ENCODE peak calls at places on chromosomes 12 and 14, in eight cellular contexts. E is cardiac fibroblast, H is A549, Y is suprapubic skin, G is body of pancreas, L is fibroblast of the aortic adventitia, N is GM13976, K is omental fat pad. D is an unnamed sample.

GRCh38 chr12:50086148-50086547 is 1.0 kb downstream of the SMARCD1 start:
- DNase-seq in E (no peak), H (no peak), Y (no peak), G (no peak), L (no peak), N (no peak), K (no peak), D (no peak)

GRCh38 chr12:116196226-116196625 is 81.3 kb downstream of the MED13L start:
- DNase-seq in E (no peak), H (no peak), Y (no peak), G (no peak), L (no peak), N (no peak), K (no peak), D (peak; percentile 31)

GRCh38 chr14:65096323-65097089 is 5.8 kb downstream of the MAX start:
- DNase-seq in E (no peak), H (no peak), Y (no peak), G (no peak), L (peak; percentile 75), N (no peak), K (no peak), D (no peak)

GRCh38 chr14:74954232-74954946 is 1.0 kb downstream of the PGF start:
- DNase-seq in E (no peak), H (no peak), Y (no peak), G (peak; percentile 46), L (no peak), N (no peak), K (no peak), D (no peak)

GRCh38 chr12:94235894-94236293 is 87.5 kb downstream of the PLXNC1 start:
- DNase-seq in E (no peak), H (no peak), Y (no peak), G (no peak), L (no peak), N (no peak), K (no peak), D (no peak)

GRCh38 chr12:97127061-97127460 is 220.0 kb downstream of the NEDD1 start:
- DNase-seq in E (no peak), H (no peak), Y (no peak), G (no peak), L (no peak), N (no peak), K (no peak), D (no peak)

GRCh38 chr12:77299001-77299400 is 233.6 kb upstream of the E2F7 start:
- DNase-seq in E (peak; percentile 11), H (no peak), Y (no peak), G (no peak), L (peak; percentile 72), N (no peak), K (no peak), D (no peak)

GRCh38 chr12:116474331-116474730 is 84.8 kb upstream of the MAP1LC3B2 start:
- DNase-seq in E (peak; percentile 50), H (no peak), Y (no peak), G (no peak), L (peak; percentile 30), N (no peak), K (no peak), D (no peak)

GRCh38 chr14:54722791-54723432 is 156.0 kb downstream of the SAMD4A start:
- DNase-seq in E (peak; percentile 60), H (peak; percentile 31), Y (no peak), G (no peak), L (peak; percentile 45), N (no peak), K (no peak), D (peak; percentile 52)

GRCh38 chr12:24416423-24417109 is 467.1 kb upstream of the SOX5 start:
- DNase-seq in E (no peak), H (no peak), Y (no peak), G (no peak), L (no peak), N (no peak), K (no peak), D (no peak)

GRCh38 chr14:80946187-80946586 is 4.6 kb upstream of the CEP128 start:
- DNase-seq in E (no peak), H (no peak), Y (no peak), G (no peak), L (no peak), N (no peak), K (no peak), D (no peak)

GRCh38 chr14:91113829-91114078 is at the start of gene DGLUCY:
- DNase-seq in E (no peak), H (peak; percentile 81), Y (no peak), G (peak; percentile 81), L (peak; percentile 75), N (peak; percentile 80), K (peak; percentile 45), D (peak; percentile 93)

GRCh38 chr14:80784824-80785223 is 156.7 kb downstream of the CEP128 start:
- DNase-seq in E (peak; percentile 21), H (no peak), Y (no peak), G (no peak), L (peak; percentile 34), N (no peak), K (no peak), D (no peak)

GRCh38 chr12:25107920-25108319 is 87.0 kb downstream of the DNAI7 start:
- DNase-seq in E (no peak), H (no peak), Y (no peak), G (no peak), L (no peak), N (peak; percentile 51), K (no peak), D (peak; percentile 65)

GRCh38 chr14:68172664-68173063 is 353.1 kb downstream of the RAD51B start:
- DNase-seq in E (no peak), H (peak; percentile 65), Y (no peak), G (peak; percentile 25), L (no peak), N (no peak), K (no peak), D (no peak)

GRCh38 chr12:119711693-119712092 is 43.8 kb downstream of the PRKAB1 start:
- DNase-seq in E (no peak), H (no peak), Y (no peak), G (no peak), L (no peak), N (no peak), K (no peak), D (no peak)

GRCh38 chr14:71096947-71097346 is 189.7 kb downstream of the PCNX1 start:
- DNase-seq in E (no peak), H (no peak), Y (no peak), G (no peak), L (no peak), N (no peak), K (no peak), D (no peak)

DNA sequence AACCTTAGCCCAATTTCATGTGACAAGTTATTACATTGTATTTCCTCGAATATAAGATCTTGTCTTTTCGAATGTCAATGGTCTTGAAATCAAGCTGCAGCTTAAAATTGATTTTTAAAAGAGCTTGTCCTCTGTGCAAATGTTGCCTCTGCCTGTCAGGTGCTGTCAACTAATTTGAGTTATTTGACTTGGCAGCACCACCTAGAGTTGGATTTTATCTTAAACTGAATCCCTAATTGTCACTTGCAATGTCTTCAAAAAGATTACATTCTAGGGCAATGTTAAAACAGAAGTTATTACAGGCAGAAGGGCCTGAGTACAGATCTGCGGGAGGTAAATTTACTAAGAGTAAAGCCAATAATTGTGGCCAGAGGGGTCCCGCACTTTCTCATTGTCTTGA is 26.2 kb upstream of the TUNAR start:
- DNase-seq in E (no peak), H (no peak), Y (no peak), G (no peak), L (no peak), N (no peak), K (no peak), D (no peak)
- TF ChIP-seq CTCF in E (no peak), H (no peak), Y (no peak), G (no peak), L (no peak), N (no peak), K (no peak), D (no peak)

DNA sequence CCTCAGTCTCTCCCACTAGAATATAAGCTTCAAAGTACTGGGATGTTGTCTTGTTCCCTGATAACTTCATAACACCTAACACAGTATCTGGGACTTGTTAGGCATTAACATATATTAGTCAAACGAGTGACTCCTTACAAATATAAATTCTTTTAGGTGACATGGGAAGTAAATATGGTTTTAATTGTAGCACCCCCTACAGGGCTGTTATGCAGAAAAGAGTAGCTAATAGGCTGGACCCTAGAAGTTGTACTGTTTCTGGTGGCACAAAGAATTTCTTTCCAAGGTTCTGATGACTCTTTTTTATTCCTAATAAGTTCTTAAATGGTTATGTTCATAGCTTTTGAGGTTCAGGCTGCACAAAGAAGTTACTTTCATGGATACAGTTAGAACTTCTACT is 29.8 kb downstream of the GPATCH2L start:
- DNase-seq in E (peak; percentile 28), H (no peak), Y (no peak), G (no peak), L (peak; percentile 7), N (no peak), K (no peak), D (no peak)
- TF ChIP-seq CTCF in E (peak; percentile 15), H (no peak), Y (no peak), G (no peak), L (peak; percentile 24), N (no peak), K (no peak), D (peak; percentile 19)

GRCh38 chr12:65074932-65075331 is 46.2 kb downstream of the WIF1 start:
- DNase-seq in E (no peak), H (peak; percentile 8), Y (no peak), G (no peak), L (no peak), N (no peak), K (no peak), D (peak; percentile 42)
- TF ChIP-seq CTCF in E (no peak), H (no peak), Y (no peak), G (no peak), L (no peak), N (no peak), K (no peak), D (peak; percentile 41)

GRCh38 chr12:54689034-54689372 is 40.8 kb upstream of the DCD start:
- DNase-seq in E (no peak), H (no peak), Y (no peak), G (no peak), L (no peak), N (no peak), K (no peak), D (no peak)

GRCh38 chr12:54692353-54692752 is 44.2 kb upstream of the DCD start:
- DNase-seq in E (no peak), H (no peak), Y (no peak), G (no peak), L (no peak), N (no peak), K (no peak), D (peak; percentile 33)

GRCh38 chr12:54688309-54689033 is 40.3 kb upstream of the DCD start:
- DNase-seq in E (no peak), H (no peak), Y (no peak), G (no peak), L (no peak), N (no peak), K (no peak), D (no peak)

GRCh38 chr12:54684636-54685630 is 36.8 kb upstream of the DCD start:
- DNase-seq in E (no peak), H (no peak), Y (no peak), G (peak; percentile 58), L (no peak), N (no peak), K (no peak), D (no peak)

DNA sequence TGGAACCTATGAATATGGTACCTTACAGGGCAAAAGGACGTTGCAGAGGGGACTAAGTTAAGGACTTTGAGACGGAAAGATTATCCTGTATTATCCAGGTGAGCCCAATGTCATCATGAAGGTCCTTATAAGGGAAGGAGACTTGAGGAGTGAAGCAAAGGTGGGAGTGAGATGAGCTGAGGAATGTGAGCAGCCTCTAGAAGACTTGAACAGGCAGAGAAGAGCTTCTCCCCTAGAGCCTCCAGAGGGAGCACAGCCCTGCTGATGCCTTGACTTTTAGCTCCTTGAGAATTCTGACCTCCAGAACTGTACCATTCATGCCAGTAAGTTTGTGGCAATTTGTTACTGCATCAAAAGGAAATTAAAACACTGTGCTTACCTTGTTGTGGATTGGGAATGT is 41.8 kb upstream of the DCD start:
- DNase-seq in E (no peak), H (no peak), Y (no peak), G (no peak), L (no peak), N (no peak), K (no peak), D (no peak)
- TF ChIP-seq CTCF in E (no peak), H (no peak), Y (no peak), G (no peak), L (no peak), N (peak; percentile 22), K (no peak), D (peak; percentile 15)